ENCODE peak calls at places on chromosomes 13 and 19, in six cellular contexts. B is T-helper 1 cell; H is activated CD8-positive, alpha-beta memory T cell treated with anti-CD3 and anti-CD28 coated beads for 1 hour; U is SK-N-SH; Q is stimulated activated CD8-positive, alpha-beta memory T cell treated with anti-CD3 and anti-CD28 coated beads, Interleukin-4, amount 100 ng/mL, for 48 hours; A is AG08395. E is an unnamed sample.
A peak's percentile ranks its signal among the peaks of the same experiment; 100 is the strongest.

GRCh38 chr13:30744056-30744684 is 8.8 kb downstream of the ALOX5AP start:
- DNase-seq in H (peak; percentile 75), U (no peak), Q (peak; percentile 86), A (peak; percentile 45), B (peak; percentile 97), E (no peak)

GRCh38 chr13:73090116-73090811 is 31.5 kb downstream of the KLF5 start:
- DNase-seq in U (no peak), H (no peak), Q (no peak), B (peak; percentile 29), A (peak; percentile 62), E (no peak)

GRCh38 chr19:54871713-54872112 is 2.3 kb upstream of the FCAR start:
- DNase-seq in H (no peak), Q (no peak), B (no peak), A (no peak), U (no peak), E (no peak)

GRCh38 chr19:32691952-32692726 is 518 bp downstream of the NUDT19 start:
- DNase-seq in A (peak; percentile 52), U (peak; percentile 81), H (no peak), Q (peak; percentile 62), B (peak; percentile 73), E (no peak)

GRCh38 chr19:56978023-56978565 is 137.6 kb upstream of the PEG3 start:
- DNase-seq in Q (no peak), B (no peak), H (no peak), U (no peak), A (no peak), E (no peak)

GRCh38 chr13:27839809-27840467 is 47.7 kb downstream of the GSX1 start:
- DNase-seq in B (no peak), A (no peak), U (no peak), H (no peak), Q (no peak), E (no peak)

GRCh38 chr19:45881909-45882528 is 3.9 kb downstream of the IRF2BP1 start:
- DNase-seq in H (no peak), B (no peak), Q (no peak), A (no peak), U (peak; percentile 17), E (no peak)

GRCh38 chr13:32894589-32895001 is 121.6 kb upstream of the KL start:
- DNase-seq in H (no peak), U (no peak), A (peak; percentile 25), B (no peak), Q (no peak), E (no peak)

GRCh38 chr13:32409561-32410440 is 18.1 kb downstream of the N4BP2L1 start:
- DNase-seq in A (peak; percentile 42), B (no peak), H (no peak), Q (no peak), U (no peak), E (no peak)

GRCh38 chr13:73107970-73108369 is 49.2 kb downstream of the KLF5 start:
- DNase-seq in U (no peak), Q (no peak), B (no peak), A (no peak), H (no peak), E (no peak)

GRCh38 chr13:45398862-45399261 is 19.3 kb downstream of the SLC25A30 start:
- DNase-seq in B (peak; percentile 71), Q (peak; percentile 37), H (no peak), U (no peak), A (no peak), E (no peak)

GRCh38 chr19:12938054-12938535 is 314 bp upstream of the CALR start:
- DNase-seq in H (peak; percentile 99), A (peak; percentile 99), B (peak; percentile 100), Q (peak; percentile 99), U (peak; percentile 96), E (peak; percentile 97)

GRCh38 chr13:100269837-100270236 is 180.9 kb downstream of the PCCA start:
- DNase-seq in U (no peak), A (peak; percentile 55), H (no peak), Q (no peak), B (no peak), E (no peak)

GRCh38 chr19:5667751-5668271 is 12.5 kb downstream of the MICOS13 start:
- DNase-seq in A (no peak), B (no peak), Q (no peak), U (no peak), H (no peak), E (no peak)

GRCh38 chr13:112452380-112453206 is 76.4 kb downstream of the SPACA7 start:
- DNase-seq in U (no peak), B (no peak), H (no peak), Q (no peak), A (no peak), E (no peak)

GRCh38 chr19:58439576-58440554 is at the start of gene ZNF132:
- DNase-seq in B (peak; percentile 100), U (peak; percentile 96), H (peak; percentile 90), Q (peak; percentile 94), A (peak; percentile 99), E (peak; percentile 12)

GRCh38 chr19:56613639-56614038 is 18.5 kb downstream of the ZNF71 start:
- DNase-seq in U (no peak), B (no peak), Q (no peak), A (no peak), H (no peak), E (no peak)

GRCh38 chr19:33438987-33439781 is 65.7 kb downstream of the CEBPG start:
- DNase-seq in Q (no peak), U (no peak), B (no peak), H (no peak), A (no peak), E (no peak)

GRCh38 chr19:51809787-51810186 is 14.8 kb downstream of the FPR3 start:
- DNase-seq in A (peak; percentile 19), U (no peak), B (no peak), Q (no peak), H (no peak), E (no peak)

GRCh38 chr19:42270346-42271044 is 1.4 kb downstream of the CIC start:
- DNase-seq in Q (peak; percentile 76), U (peak; percentile 49), B (peak; percentile 82), H (no peak), A (peak; percentile 80), E (no peak)

GRCh38 chr13:39451860-39452301 is 151.1 kb downstream of the LHFPL6 start:
- DNase-seq in A (no peak), Q (no peak), B (no peak), U (no peak), H (no peak), E (peak; percentile 90)

GRCh38 chr19:28406237-28406596 is 806.7 kb downstream of the UQCRFS1 start:
- DNase-seq in U (no peak), H (no peak), A (no peak), B (no peak), Q (no peak), E (no peak)

GRCh38 chr13:34817246-34817645 is 124.8 kb upstream of the NBEA start:
- DNase-seq in H (no peak), U (no peak), B (no peak), Q (no peak), A (no peak), E (no peak)

GRCh38 chr19:40785526-40785925 is 7.5 kb downstream of the RAB4B start:
- DNase-seq in H (no peak), U (no peak), Q (no peak), A (no peak), B (no peak), E (no peak)

GRCh38 chr13:53136554-53136953 is 107.9 kb downstream of the OLFM4 start:
- DNase-seq in Q (no peak), H (no peak), B (no peak), A (no peak), U (no peak), E (no peak)

GRCh38 chr13:29754486-29754806 is 96.0 kb downstream of the UBL3 start:
- DNase-seq in Q (peak; percentile 35), H (no peak), U (no peak), A (peak; percentile 19), B (peak; percentile 10), E (no peak)

GRCh38 chr13:28532226-28533048 is 37.5 kb upstream of the FLT1 start:
- DNase-seq in Q (no peak), U (peak; percentile 44), A (peak; percentile 17), B (no peak), H (no peak), E (no peak)

GRCh38 chr13:102799544-102800144 is 725 bp downstream of the BIVM start:
- DNase-seq in A (peak; percentile 14), B (no peak), Q (peak; percentile 39), H (no peak), U (peak; percentile 75), E (no peak)

GRCh38 chr19:5352229-5352763 is 11.7 kb upstream of the PTPRS start:
- DNase-seq in B (no peak), A (no peak), Q (no peak), U (no peak), H (no peak), E (peak; percentile 10)